ENCODE peak calls at places on chromosomes 13 and 19, in five cellular contexts. P is activated T-helper 2 cell treated with anti-CD3 and anti-CD28 coated beads, Interferon-gamma antibody, Interleukin-2, Interleukin-4, amounts not matched to agents 10 μg/mL and 5 μg/mL and 100 μg/mL, durations not matched to agents 14 hours and 24 hours and 36 hours; O is NT2/D1; B is fibroblast of gingiva; Z is right cardiac atrium. M is an unnamed sample.

GRCh38 chr13:77719128-77719527 is 21.6 kb downstream of the SLAIN1 start:
- DNase-seq in P (no peak), O (no peak), B (no peak), Z (no peak), M (no peak)

GRCh38 chr13:93249259-93249917 is 22.8 kb downstream of the GPC6 start:
- DNase-seq in P (no peak), O (no peak), B (peak), Z (no peak), M (no peak)

GRCh38 chr13:92573467-92574057 is 653.0 kb upstream of the GPC6 start:
- DNase-seq in P (no peak), O (peak), B (no peak), Z (peak), M (peak)

GRCh38 chr19:14434157-14434501 is 1.0 kb downstream of the PKN1 start:
- DNase-seq in P (no peak), O (no peak), B (no peak), Z (peak), M (no peak)

GRCh38 chr13:39263033-39263432 is 224.8 kb downstream of the NHLRC3 start:
- DNase-seq in P (peak), O (no peak), B (peak), Z (no peak), M (peak)

GRCh38 chr19:54449701-54450069 is 686 bp downstream of the LENG8 start:
- DNase-seq in P (no peak), O (no peak), B (no peak), Z (no peak), M (no peak)

GRCh38 chr19:28486934-28487333 is 726.0 kb downstream of the UQCRFS1 start:
- DNase-seq in P (no peak), O (no peak), B (no peak), Z (no peak), M (no peak)

GRCh38 chr19:38514812-38515633 is 81.5 kb downstream of the RYR1 start:
- DNase-seq in P (peak), O (peak), B (peak), Z (peak), M (peak)

GRCh38 chr19:31668916-31669315 is 319.7 kb upstream of the TSHZ3 start:
- DNase-seq in P (no peak), O (no peak), B (no peak), Z (no peak), M (no peak)

GRCh38 chr19:51599084-51599483 is 28.0 kb downstream of the ZNF175 start:
- DNase-seq in P (no peak), O (no peak), B (no peak), Z (no peak), M (no peak)

GRCh38 chr13:97468331-97468730 is 34.4 kb downstream of the RAP2A start:
- DNase-seq in P (no peak), O (no peak), B (peak), Z (no peak), M (no peak)

GRCh38 chr19:36973021-36973843 is 57.1 kb downstream of the ZNF568 start:
- DNase-seq in P (peak), O (peak), B (peak), Z (peak), M (peak)

GRCh38 chr13:48660356-48661076 is 6.8 kb downstream of the CYSLTR2 start:
- DNase-seq in P (no peak), O (no peak), B (no peak), Z (no peak), M (no peak)

GRCh38 chr19:43430142-43430710 is 15.5 kb downstream of the TEX101 start:
- DNase-seq in P (no peak), O (no peak), B (peak), Z (no peak), M (no peak)

GRCh38 chr13:43872181-43872580 is 7.4 kb downstream of the CCDC122 start:
- DNase-seq in P (no peak), O (no peak), B (no peak), Z (no peak), M (no peak)

GRCh38 chr13:40932252-40932651 is 86.9 kb downstream of the ELF1 start:
- DNase-seq in P (no peak), O (no peak), B (no peak), Z (no peak), M (no peak)

GRCh38 chr19:45166723-45167252 is 6.0 kb upstream of the NKPD1 start:
- DNase-seq in P (no peak), O (no peak), B (no peak), Z (peak), M (no peak)

GRCh38 chr19:31329819-31330218 is 19.4 kb downstream of the TSHZ3 start:
- DNase-seq in P (no peak), O (no peak), B (no peak), Z (no peak), M (no peak)

GRCh38 chr19:6088677-6089063 is 21.6 kb downstream of the RFX2 start:
- DNase-seq in P (no peak), O (no peak), B (no peak), Z (no peak), M (no peak)

GRCh38 chr19:43704002-43704705 is 11.7 kb upstream of the IRGC start:
- DNase-seq in P (no peak), O (no peak), B (no peak), Z (no peak), M (no peak)

GRCh38 chr13:27822258-27822872 is 30.1 kb downstream of the GSX1 start:
- DNase-seq in P (no peak), O (no peak), B (no peak), Z (no peak), M (no peak)

M was measured in neuronal stem cell.